ENCODE peak calls at places on chromosomes 2 and 18, in six cellular contexts. Z is iris pigment epithelial cell; G is NCI-H1694; M is occipital lobe; Y is activated CD8-positive, alpha-beta memory T cell treated with anti-CD3 and anti-CD28 coated beads, Interleukin-2, amount 50 U/mL, for 48 hours; L is endodermal cell. R is an unnamed sample.

GRCh38 chr2:99600929-99601680 is 111.3 kb upstream of the REV1 start:
- DNase-seq in Z (peak), G (no peak), M (no peak), Y (no peak), L (peak), R (peak)

GRCh38 chr2:53575606-53576360 is 191.8 kb upstream of the CHAC2 start:
- DNase-seq in Z (no peak), G (no peak), M (no peak), Y (no peak), L (no peak), R (no peak)

GRCh38 chr18:55386545-55386944 is 201.4 kb downstream of the TCF4 start:
- DNase-seq in Z (no peak), G (no peak), M (no peak), Y (no peak), L (no peak), R (no peak)

GRCh38 chr2:196167666-196168065 is 3.7 kb downstream of the STK17B start:
- DNase-seq in Z (peak), G (no peak), M (no peak), Y (no peak), L (no peak), R (peak)

GRCh38 chr2:85545780-85546240 is 6.8 kb downstream of the MAT2A start:
- DNase-seq in Z (no peak), G (no peak), M (no peak), Y (no peak), L (no peak), R (no peak)

GRCh38 chr2:236962816-236963215 is 122.9 kb upstream of the COPS8 start:
- DNase-seq in Z (no peak), G (no peak), M (no peak), Y (no peak), L (no peak), R (no peak)

GRCh38 chr2:45812039-45812500 is 160.6 kb downstream of the PRKCE start:
- DNase-seq in Z (peak), G (no peak), M (no peak), Y (no peak), L (no peak), R (peak)

GRCh38 chr2:241859436-241860183 is 916 bp upstream of the PDCD1 start:
- DNase-seq in Z (peak), G (peak), M (no peak), Y (peak), L (peak), R (peak)

GRCh38 chr2:233706720-233707119 is 6.0 kb upstream of the UGT1A5 start:
- DNase-seq in Z (peak), G (no peak), M (no peak), Y (no peak), L (no peak), R (peak)